ENCODE peak calls at places on chromosomes 1 and 21, in ten cellular contexts. D, B, G, X, A, Y, W, E, R and V are unnamed samples.

GRCh38 chr1:110053557-110054428 is 16.7 kb downstream of the ALX3 start:
- DNase-seq in A (peak; percentile 25), R (peak; percentile 79), X (peak; percentile 83), D (no peak), Y (peak; percentile 43), W (peak; percentile 80), E (peak; percentile 62), B (peak; percentile 61), G (peak; percentile 39), V (no peak)

GRCh38 chr1:58618303-58618702 is 41.3 kb upstream of the TACSTD2 start:
- DNase-seq in B (peak; percentile 81), G (peak; percentile 96), W (peak; percentile 71), E (no peak), A (peak; percentile 99), Y (peak; percentile 40), X (no peak), D (no peak), R (no peak), V (peak; percentile 62)

GRCh38 chr1:109370712-109371270 is 26.9 kb downstream of the SORT1 start:
- DNase-seq in R (no peak), X (no peak), B (no peak), Y (no peak), A (peak; percentile 97), D (no peak), G (no peak), E (no peak), W (no peak), V (peak; percentile 39)

GRCh38 chr1:154117642-154118041 is 37.2 kb downstream of the NUP210L start:
- DNase-seq in W (no peak), Y (no peak), B (no peak), X (no peak), G (no peak), E (no peak), A (no peak), R (no peak), D (no peak), V (no peak)

GRCh38 chr1:204130178-204130577 is 21.7 kb downstream of the ETNK2 start:
- DNase-seq in G (no peak), A (no peak), Y (peak; percentile 51), D (no peak), B (no peak), R (no peak), E (no peak), W (no peak), X (peak; percentile 62), V (no peak)

GRCh38 chr1:244782056-244782455 is 53.4 kb upstream of the COX20 start:
- DNase-seq in W (no peak), G (no peak), E (no peak), Y (no peak), B (no peak), D (no peak), R (no peak), A (peak; percentile 20), X (no peak), V (no peak)

GRCh38 chr21:33022828-33023573 is 2.7 kb upstream of the OLIG2 start:
- DNase-seq in Y (no peak), W (no peak), A (no peak), R (no peak), D (no peak), B (no peak), X (no peak), E (no peak), G (no peak), V (no peak)

GRCh38 chr1:228842094-228842775 is 107.0 kb downstream of the RHOU start:
- DNase-seq in Y (no peak), A (peak; percentile 90), E (no peak), X (peak; percentile 55), R (peak; percentile 46), G (peak; percentile 69), B (no peak), D (no peak), W (no peak), V (peak; percentile 40)

GRCh38 chr1:100703716-100704115 is 15.8 kb upstream of the VCAM1 start:
- DNase-seq in D (no peak), W (no peak), A (no peak), X (no peak), Y (no peak), B (no peak), R (no peak), E (no peak), G (peak; percentile 79), V (no peak)

GRCh38 chr1:100704473-100704872 is 15.1 kb upstream of the VCAM1 start:
- DNase-seq in G (no peak), X (no peak), R (no peak), W (no peak), D (no peak), Y (no peak), B (no peak), A (no peak), E (no peak), V (no peak)

GRCh38 chr1:100703052-100703451 is 16.5 kb upstream of the VCAM1 start:
- DNase-seq in E (no peak), B (no peak), G (peak; percentile 74), X (no peak), A (no peak), R (no peak), Y (no peak), D (no peak), W (no peak), V (no peak)

GRCh38 chr1:100700586-100700985 is 19.0 kb upstream of the VCAM1 start:
- DNase-seq in A (peak; percentile 57), X (no peak), Y (no peak), D (no peak), W (no peak), E (no peak), B (no peak), G (no peak), R (no peak), V (no peak)

DNA sequence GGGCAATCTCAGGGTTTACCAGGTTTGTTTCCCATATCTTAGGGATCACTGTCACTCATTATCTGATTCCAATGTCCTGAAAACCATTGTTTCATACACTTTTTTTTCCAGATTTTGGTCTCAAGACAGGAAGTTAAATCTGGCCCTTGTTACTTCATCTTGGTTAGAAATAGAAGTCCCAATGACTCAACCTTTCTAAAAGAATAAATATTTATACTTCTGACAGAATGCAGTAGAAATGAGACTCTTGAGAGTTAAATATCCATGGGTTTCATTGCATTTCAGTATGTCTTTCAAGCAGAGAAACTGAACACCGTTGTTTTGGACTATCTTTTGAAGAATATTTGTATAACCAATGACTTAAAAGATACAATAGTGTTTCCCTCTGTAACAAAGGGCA is 19.8 kb upstream of the VCAM1 start:
- DNase-seq in D (no peak), E (no peak), X (no peak), G (peak; percentile 35), W (no peak), R (no peak), B (no peak), Y (no peak), A (peak; percentile 88), V (no peak)
- TF ChIP-seq POLR2A in D (no peak), E (no peak), X (no peak), G (no peak), W (no peak), R (no peak), B (no peak), Y (no peak), A (no peak), V (no peak)

GRCh38 chr1:206508130-206508884 is 976 bp downstream of the RASSF5 start:
- DNase-seq in E (no peak), G (no peak), R (no peak), W (no peak), Y (no peak), A (no peak), B (no peak), D (no peak), X (no peak), V (no peak)

GRCh38 chr1:206506405-206506802 is 927 bp upstream of the RASSF5 start:
- DNase-seq in D (no peak), B (no peak), Y (no peak), E (no peak), R (no peak), W (no peak), X (no peak), G (no peak), A (no peak), V (no peak)

GRCh38 chr1:206506803-206507394 is 432 bp upstream of the RASSF5 start:
- DNase-seq in B (no peak), W (no peak), E (no peak), Y (no peak), D (no peak), G (no peak), A (no peak), X (no peak), R (no peak), V (no peak)

GRCh38 chr1:206508956-206509355 is 1.6 kb downstream of the RASSF5 start:
- DNase-seq in A (peak; percentile 72), G (no peak), W (no peak), R (no peak), D (no peak), X (no peak), Y (no peak), B (peak; percentile 47), E (no peak), V (no peak)

DNA sequence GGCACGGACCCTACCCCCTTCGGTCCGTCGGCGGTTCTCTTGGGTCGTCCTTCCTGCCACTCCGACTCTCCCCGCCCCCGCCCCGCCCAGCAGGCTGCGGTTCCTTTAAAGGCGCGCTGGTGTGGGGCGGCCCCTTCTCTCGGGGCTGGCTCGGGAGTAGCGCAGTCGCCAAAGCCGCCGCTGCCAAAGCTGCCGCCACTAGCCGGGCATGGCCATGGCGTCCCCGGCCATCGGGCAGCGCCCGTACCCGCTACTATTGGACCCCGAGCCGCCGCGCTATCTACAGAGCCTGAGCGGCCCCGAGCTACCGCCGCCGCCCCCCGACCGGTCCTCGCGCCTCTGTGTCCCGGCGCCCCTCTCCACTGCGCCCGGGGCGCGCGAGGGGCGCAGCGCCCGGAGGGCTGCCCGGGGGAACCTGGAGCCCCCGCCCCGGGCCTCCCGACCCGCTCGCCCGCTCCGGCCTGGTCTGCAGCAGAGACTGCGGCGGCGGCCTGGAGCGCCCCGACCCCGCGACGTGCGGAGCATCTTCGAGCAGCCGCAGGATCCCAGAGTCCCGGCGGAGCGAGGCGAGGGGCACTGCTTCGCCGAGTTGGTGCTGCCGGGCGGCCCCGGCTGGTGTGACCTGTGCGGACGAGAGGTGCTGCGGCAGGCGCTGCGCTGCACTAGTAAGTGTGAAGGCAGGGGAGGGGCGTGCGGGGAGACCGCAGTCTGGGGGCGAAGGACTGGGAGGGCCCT is at the start of gene RASSF5:
- DNase-seq in X (peak; percentile 74), G (peak; percentile 29), W (peak; percentile 90), E (peak; percentile 82), D (no peak), R (peak; percentile 65), A (peak; percentile 41), B (peak; percentile 90), Y (peak; percentile 91), V (peak; percentile 60)
- TF ChIP-seq POLR2A in X (peak; percentile 22), G (no peak), W (no peak), E (peak; percentile 31), D (peak; percentile 83), R (no peak), A (peak; percentile 79), B (no peak), Y (no peak), V (peak; percentile 95)

GRCh38 chr1:2586154-2587070 is at the start of gene PRXL2B:
- DNase-seq in Y (peak; percentile 99), D (peak; percentile 83), B (peak; percentile 99), E (peak; percentile 97), G (peak; percentile 98), A (peak; percentile 98), X (peak; percentile 99), R (peak; percentile 100), W (peak; percentile 100), V (peak; percentile 97)
- TF ChIP-seq POLR2A in Y (no peak), D (peak; percentile 82), B (no peak), E (peak; percentile 95), G (peak; percentile 33), A (no peak), X (peak; percentile 95), R (peak; percentile 76), W (no peak), V (peak; percentile 46)

GRCh38 chr1:45840704-45841103 is 37.3 kb downstream of the MAST2 start:
- DNase-seq in A (no peak), G (no peak), W (no peak), X (no peak), R (no peak), B (no peak), D (no peak), Y (no peak), E (no peak), V (no peak)

GRCh38 chr1:45848097-45848496 is 44.7 kb downstream of the MAST2 start:
- DNase-seq in R (no peak), E (no peak), W (no peak), B (no peak), Y (no peak), D (no peak), G (no peak), X (no peak), A (no peak), V (no peak)

GRCh38 chr1:45846931-45847330 is 43.5 kb downstream of the MAST2 start:
- DNase-seq in G (peak; percentile 3), Y (no peak), R (no peak), E (no peak), D (no peak), B (no peak), X (no peak), W (no peak), A (peak; percentile 59), V (no peak)

GRCh38 chr1:45843474-45843905 is 40.1 kb downstream of the MAST2 start:
- DNase-seq in D (no peak), R (no peak), X (no peak), Y (no peak), A (peak; percentile 69), E (no peak), G (peak; percentile 54), B (no peak), W (no peak), V (no peak)

GRCh38 chr1:45842786-45843185 is 39.4 kb downstream of the MAST2 start:
- DNase-seq in D (no peak), Y (no peak), W (no peak), G (no peak), A (peak; percentile 14), B (no peak), E (no peak), R (no peak), X (no peak), V (no peak)
- TF ChIP-seq POLR2A in D (no peak), Y (no peak), W (no peak), G (no peak), A (no peak), B (no peak), E (no peak), R (no peak), X (no peak), V (no peak)